ENCODE peak calls at places on chromosome 7, in four cellular contexts. Q is CD8-positive, alpha-beta memory T cell; B is ovary; R is lung. W is an unnamed sample. For H3K4me1 and H3K9me3, the result is how much of the 10 kb centered on the place peaks cover.

GRCh38 chr7:80923211-80923612 is 4.4 kb upstream of the SEMA3C start:
- DNase-seq in Q (no peak), R (no peak), B (no peak), W (no peak)

GRCh38 chr7:121832347-121832746 is 40.6 kb upstream of the PTPRZ1 start:
- DNase-seq in Q (no peak), B (no peak), R (no peak), W (no peak)

GRCh38 chr7:23969443-23969842 is 259.4 kb downstream of the STK31 start:
- DNase-seq in R (no peak), Q (no peak), B (no peak), W (no peak)

GRCh38 chr7:86469680-86470295 is 173.9 kb upstream of the GRM3 start:
- DNase-seq in B (no peak), Q (no peak), R (peak), W (peak)

GRCh38 chr7:69076566-69076965 is 521.7 kb upstream of the AUTS2 start:
- DNase-seq in R (no peak), B (no peak), Q (no peak), W (no peak)

GRCh38 chr7:23472974-23473847 is 2.9 kb upstream of the IGF2BP3 start:
- DNase-seq in B (no peak), R (no peak), Q (no peak), W (no peak)

GRCh38 chr7:37480642-37481041 is 32.0 kb upstream of the ELMO1 start:
- DNase-seq in R (no peak), B (no peak), Q (no peak), W (no peak)

GRCh38 chr7:42274052-42274451 is 37.0 kb upstream of the GLI3 start:
- DNase-seq in B (no peak), R (no peak), Q (no peak), W (no peak)

GRCh38 chr7:110522751-110523200 is 568.2 kb upstream of the LRRN3 start:
- DNase-seq in R (no peak), B (no peak), Q (no peak), W (no peak)

GRCh38 chr7:102097601-102098161 is 189.0 kb upstream of the SH2B2 start:
- DNase-seq in Q (no peak), B (no peak), R (no peak), W (no peak)

GRCh38 chr7:121330053-121330833 is 1.4 kb downstream of the WNT16 start:
- DNase-seq in B (no peak), R (no peak), Q (no peak), W (no peak)

GRCh38 chr7:125358551-125359167 is 429.0 kb upstream of the POT1 start:
- DNase-seq in R (no peak), Q (no peak), B (no peak), W (no peak)

GRCh38 chr7:126079581-126079980 is 1150.0 kb upstream of the POT1 start:
- DNase-seq in R (no peak), B (no peak), Q (no peak), W (no peak)

GRCh38 chr7:118232837-118233236 is 8.3 kb downstream of the ANKRD7 start:
- DNase-seq in Q (no peak), R (no peak), B (no peak), W (no peak)

GRCh38 chr7:114718861-114719260 is 203.0 kb upstream of the MDFIC start:
- DNase-seq in B (no peak), R (no peak), Q (no peak), W (peak)

GRCh38 chr7:28272461-28272877 is 91.9 kb upstream of the JAZF1 start:
- DNase-seq in R (no peak), B (peak), Q (peak), W (peak)

GRCh38 chr7:55179897-55180682 is 161.3 kb downstream of the EGFR start:
- DNase-seq in R (no peak), Q (no peak), B (no peak), W (no peak)

GRCh38 chr7:73715648-73716317 is 3.7 kb downstream of the STX1A start:
- DNase-seq in B (no peak), Q (no peak), R (no peak), W (no peak)

GRCh38 chr7:37028909-37029440 is 304.7 kb upstream of the AOAH start:
- DNase-seq in Q (no peak), R (no peak), B (no peak), W (no peak)

GRCh38 chr7:81005254-81005653 is 86.4 kb upstream of the SEMA3C start:
- DNase-seq in R (no peak), B (no peak), Q (no peak), W (no peak)

GRCh38 chr7:75599244-75599771 is 107.2 kb downstream of the SPDYE5 start:
- DNase-seq in B (peak), Q (no peak), R (no peak), W (no peak)

GRCh38 chr7:15015545-15016314 is 113.2 kb upstream of the DGKB start:
- DNase-seq in B (no peak), R (no peak), Q (no peak), W (no peak)

GRCh38 chr7:124723012-124723411 is 42.6 kb downstream of the GPR37 start:
- DNase-seq in R (no peak), B (no peak), Q (no peak), W (no peak)

GRCh38 chr7:70698219-70698832 is 433.6 kb upstream of the GALNT17 start:
- DNase-seq in Q (peak), B (peak), R (no peak), W (no peak)

GRCh38 chr7:2777898-2778535 is 66.1 kb downstream of the GNA12 start:
- DNase-seq in R (no peak), Q (no peak), B (no peak), W (no peak)

GRCh38 chr7:83749495-83749894 is 100.6 kb upstream of the SEMA3E start:
- DNase-seq in R (no peak), B (no peak), Q (no peak), W (no peak)

GRCh38 chr7:156620246-156620775 is 20.3 kb upstream of the RNF32 start:
- DNase-seq in Q (no peak), B (no peak), R (no peak), W (no peak)

GRCh38 chr7:12635830-12636229 is 51.6 kb upstream of the ARL4A start:
- DNase-seq in B (no peak), R (no peak), Q (peak), W (peak)

GRCh38 chr7:129426482-129426881 is 7.8 kb upstream of the STRIP2 start:
- DNase-seq in B (no peak), Q (no peak), R (no peak), W (no peak)

GRCh38 chr7:105713488-105714465 is 132.5 kb upstream of the EFCAB10 start:
- DNase-seq in Q (no peak), R (no peak), B (no peak), W (no peak)

GRCh38 chr7:123824754-123825067 is 20.3 kb upstream of the HYAL4 start:
- DNase-seq in B (no peak), Q (no peak), R (no peak), W (no peak)

GRCh38 chr7:8442295-8442813 is 8.9 kb downstream of the NXPH1 start:
- DNase-seq in B (no peak), R (no peak), Q (no peak), W (no peak)

GRCh38 chr7:111089822-111090426 is 1.0 kb upstream of the LRRN3 start:
- DNase-seq in B (no peak), Q (no peak), R (no peak), W (peak)

GRCh38 chr7:158579662-158580646 is 7.7 kb downstream of the PTPRN2 start:
- DNase-seq in Q (no peak), R (no peak), B (no peak), W (no peak)

GRCh38 chr7:151724920-151725584 is 151.9 kb downstream of the PRKAG2 start:
- DNase-seq in Q (no peak), R (no peak), B (no peak), W (no peak)

GRCh38 chr7:77878500-77878899 is 79.9 kb downstream of the PHTF2 start:
- DNase-seq in Q (no peak), R (no peak), B (no peak), W (no peak)
- H3K27ac ChIP-seq in Q (no peak), R (no peak), B (no peak), W (no peak)

GRCh38 chr7:33196194-33196593 is 66.8 kb downstream of the BBS9 start:
- DNase-seq in B (no peak), R (no peak), Q (no peak), W (no peak)
- H3K4me1 ChIP-seq in B (under half), R (under half), Q (under half), W (under half)

GRCh38 chr7:63073286-63073685 is 925.4 kb upstream of the ZNF722 start:
- DNase-seq in R (peak), B (no peak), Q (no peak), W (no peak)
- H3K9me3 ChIP-seq in R (under half), B (under half), Q (under half), W (under half)

GRCh38 chr7:29342761-29343160 is 148.2 kb downstream of the CHN2 start:
- DNase-seq in B (no peak), Q (no peak), R (no peak), W (no peak)
- H3K27ac ChIP-seq in B (no peak), Q (no peak), R (no peak), W (no peak)

DNA sequence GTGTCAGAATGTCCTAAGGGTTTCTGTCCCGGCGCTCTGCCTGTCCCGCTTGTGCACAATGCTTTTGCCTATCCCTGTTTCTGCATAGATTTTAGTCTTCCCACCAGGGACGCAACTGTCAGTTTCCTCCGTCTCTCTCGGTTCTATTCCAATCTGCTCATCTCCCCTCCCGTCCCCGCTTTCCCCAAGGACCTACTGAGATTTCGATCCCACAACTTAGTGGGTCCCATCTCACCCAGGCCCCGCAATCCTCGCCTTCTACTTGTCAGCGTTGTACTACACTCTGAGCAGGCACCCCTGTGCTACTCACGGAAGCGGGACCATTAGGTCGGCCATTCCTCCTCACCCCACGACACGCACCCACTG is 519 bp upstream of the ZNF655 start:
- DNase-seq in B (no peak), R (no peak), Q (no peak), W (no peak)
- H3K4me1 ChIP-seq in B (under half), R (under half), Q (under half), W (under half)

DNA sequence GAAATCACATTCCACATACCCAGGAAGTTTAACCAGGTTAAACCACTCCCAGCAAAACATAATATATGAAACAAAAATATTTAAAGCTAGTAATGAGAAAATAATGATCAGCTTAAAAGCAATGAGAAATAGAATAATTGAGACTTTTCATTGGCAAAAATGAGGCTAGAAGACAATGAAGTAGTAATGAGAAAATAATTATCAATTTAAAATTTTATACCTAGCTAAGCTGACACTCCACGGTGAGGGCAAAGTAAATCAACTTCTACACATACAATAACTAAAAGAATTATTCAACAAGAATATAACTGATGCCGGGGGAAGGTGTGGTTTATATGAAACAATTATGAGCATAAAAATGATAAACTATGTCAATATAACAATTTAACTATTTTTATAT is 82.2 kb upstream of the TES start:
- DNase-seq in Q (no peak), R (no peak), B (no peak), W (no peak)
- H3K9me3 ChIP-seq in Q (under half), R (under half), B (under half), W (under half)

DNA sequence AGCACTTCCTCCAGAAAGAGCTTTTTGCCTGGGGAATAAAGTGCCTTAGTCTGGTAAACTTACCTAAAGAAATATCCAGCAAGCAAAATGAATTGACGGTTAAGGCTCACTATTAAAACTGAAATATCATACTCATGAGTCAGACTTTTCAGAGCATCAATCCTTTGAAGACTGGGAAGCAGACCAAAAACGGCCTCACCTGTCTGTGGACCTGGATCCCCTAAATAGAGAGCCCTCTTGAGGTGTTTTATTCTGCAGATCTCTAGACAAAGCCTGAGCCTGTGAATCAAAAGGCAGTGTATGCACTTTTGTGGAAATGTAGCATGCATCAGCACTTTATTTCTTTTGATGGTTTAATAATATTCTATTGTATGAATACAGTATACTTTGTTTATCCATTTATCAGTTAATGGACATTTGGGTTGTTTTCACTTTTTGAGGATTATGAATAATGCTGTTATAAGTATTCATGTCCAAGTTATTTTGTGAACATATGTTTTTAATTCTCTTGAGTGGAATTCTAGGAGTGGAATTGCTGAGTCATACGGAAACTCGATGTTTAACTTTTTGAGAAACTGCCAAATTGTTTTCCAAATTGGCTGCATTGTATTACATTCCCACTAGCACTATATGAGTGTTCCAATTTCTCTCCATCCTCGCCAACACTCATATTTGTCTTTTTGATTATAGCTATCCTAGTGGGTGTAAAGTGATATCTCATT is 449.0 kb upstream of the IGFBP3 start:
- DNase-seq in R (no peak), Q (no peak), B (no peak), W (no peak)
- H3K27ac ChIP-seq in R (no peak), Q (no peak), B (no peak), W (no peak)

DNA sequence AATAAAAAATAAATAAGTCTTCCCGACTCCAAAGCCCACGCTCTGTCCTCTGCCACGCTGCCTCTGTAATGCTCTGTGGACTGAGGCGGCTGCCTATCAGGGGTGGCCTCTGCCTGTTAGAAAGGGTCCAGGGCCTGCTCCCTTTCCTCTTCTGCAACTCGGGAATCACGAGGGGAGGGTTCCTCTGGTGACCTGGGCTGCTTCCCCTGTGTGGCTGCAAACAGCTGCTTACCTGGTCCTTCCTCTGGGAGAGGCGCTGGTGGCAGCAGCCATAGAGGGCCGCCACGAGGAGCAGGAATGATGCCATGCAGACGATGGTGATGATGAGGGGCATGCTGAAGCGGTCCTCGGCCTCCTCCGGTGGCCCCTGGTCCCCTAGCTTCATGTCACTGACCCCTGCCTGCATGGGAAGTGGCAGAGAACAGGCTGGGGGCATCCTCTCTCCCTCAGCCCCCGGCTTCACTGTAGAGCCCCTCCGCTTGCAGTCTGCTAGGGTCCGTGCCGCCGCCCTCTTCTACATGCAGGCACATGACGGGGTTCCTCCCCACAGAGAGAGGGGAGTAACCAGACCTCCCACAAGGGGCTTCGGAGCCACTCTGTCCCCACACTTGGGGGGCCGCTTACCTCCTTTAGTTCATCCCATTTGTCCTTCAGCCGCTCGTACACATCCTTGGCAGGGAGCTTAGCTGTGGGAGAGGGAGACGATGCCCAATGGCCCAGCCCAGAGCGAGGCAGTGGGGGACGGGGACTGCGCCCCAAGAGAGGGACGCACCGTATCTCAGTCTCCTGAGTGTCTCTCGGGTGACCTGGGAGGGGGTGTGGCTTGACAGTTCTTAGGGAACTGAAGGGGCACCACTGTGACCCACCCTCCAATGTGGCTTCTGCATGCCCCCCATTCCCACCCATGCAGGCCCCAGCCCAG is 50.5 kb downstream of the PODXL start:
- DNase-seq in R (no peak), Q (no peak), B (no peak), W (no peak)
- H3K4me1 ChIP-seq in R (under half), Q (under half), B (under half), W (under half)

W was measured in CD4-positive, CD25-positive, alpha-beta regulatory T cell.